ENCODE peak calls at places on chromosome 16, in eight cellular contexts. I is AG09319, Z is IMR-90, X is A549, L is fibroblast of lung, J is fibroblast of the aortic adventitia, O is coronary artery, P is lower leg skin. Y is an unnamed sample.

GRCh38 chr16:3020604-3021448 is 658 bp downstream of the TNFRSF12A start:
- DNase-seq in I (peak; percentile 70), Z (peak; percentile 89), X (peak; percentile 81), L (peak; percentile 85), J (peak; percentile 81), O (peak; percentile 94), P (peak; percentile 53), Y (no peak)

GRCh38 chr16:78902291-78902690 is 698.2 kb downstream of the MAF start:
- DNase-seq in I (no peak), Z (no peak), X (no peak), L (no peak), J (no peak), O (no peak), P (no peak), Y (no peak)

GRCh38 chr16:16083421-16084156 is 134.2 kb downstream of the ABCC1 start:
- DNase-seq in I (no peak), Z (peak; percentile 61), X (peak; percentile 20), L (peak; percentile 55), J (peak; percentile 32), O (no peak), P (no peak), Y (no peak)

GRCh38 chr16:7791191-7791590 is 458.5 kb downstream of the RBFOX1 start:
- DNase-seq in I (no peak), Z (no peak), X (no peak), L (no peak), J (no peak), O (no peak), P (no peak), Y (no peak)

GRCh38 chr16:88347656-88348376 is 34.9 kb upstream of the ZNF469 start:
- DNase-seq in I (no peak), Z (no peak), X (no peak), L (no peak), J (no peak), O (no peak), P (no peak), Y (no peak)

GRCh38 chr16:17331071-17331521 is 139.7 kb downstream of the XYLT1 start:
- DNase-seq in I (peak; percentile 63), Z (no peak), X (no peak), L (peak; percentile 35), J (peak; percentile 88), O (peak; percentile 88), P (peak; percentile 76), Y (no peak)

GRCh38 chr16:29810699-29811169 is 1.3 kb upstream of the PRRT2 start:
- DNase-seq in I (no peak), Z (no peak), X (no peak), L (no peak), J (no peak), O (no peak), P (no peak), Y (no peak)

GRCh38 chr16:85157813-85158701 is 45.8 kb upstream of the CIBAR2 start:
- DNase-seq in I (no peak), Z (no peak), X (no peak), L (no peak), J (no peak), O (no peak), P (no peak), Y (no peak)

GRCh38 chr16:53034306-53034705 is 18.4 kb downstream of the CHD9NB start:
- DNase-seq in I (no peak), Z (peak; percentile 52), X (no peak), L (no peak), J (no peak), O (no peak), P (no peak), Y (no peak)

GRCh38 chr16:76729525-76729924 is 452.3 kb downstream of the CNTNAP4 start:
- DNase-seq in I (no peak), Z (no peak), X (no peak), L (peak; percentile 10), J (no peak), O (no peak), P (no peak), Y (no peak)

GRCh38 chr16:27174007-27174406 is 29.3 kb upstream of the KDM8 start:
- DNase-seq in I (no peak), Z (no peak), X (no peak), L (no peak), J (no peak), O (no peak), P (no peak), Y (no peak)

GRCh38 chr16:2362218-2362617 is 21.7 kb upstream of the ABCA3 start:
- DNase-seq in I (no peak), Z (no peak), X (no peak), L (no peak), J (no peak), O (no peak), P (no peak), Y (no peak)

GRCh38 chr16:64440421-64440831 is 681.4 kb downstream of the CDH11 start:
- DNase-seq in I (peak; percentile 96), Z (peak; percentile 99), X (no peak), L (peak; percentile 98), J (peak; percentile 98), O (no peak), P (peak; percentile 24), Y (no peak)

GRCh38 chr16:8935989-8936388 is 27.7 kb downstream of the USP7 start:
- DNase-seq in I (no peak), Z (no peak), X (no peak), L (no peak), J (no peak), O (no peak), P (no peak), Y (no peak)

GRCh38 chr16:28555593-28555992 is 1.9 kb downstream of the SGF29 start:
- DNase-seq in I (no peak), Z (no peak), X (no peak), L (no peak), J (no peak), O (no peak), P (no peak), Y (no peak)

GRCh38 chr16:28549301-28549899 is 4.3 kb upstream of the SGF29 start:
- DNase-seq in I (no peak), Z (peak; percentile 53), X (peak; percentile 45), L (peak; percentile 69), J (peak; percentile 66), O (no peak), P (no peak), Y (no peak)

GRCh38 chr16:28556914-28557320 is 3.2 kb downstream of the SGF29 start:
- DNase-seq in I (no peak), Z (no peak), X (no peak), L (no peak), J (no peak), O (no peak), P (no peak), Y (no peak)

GRCh38 chr16:28554634-28555423 is 1.1 kb downstream of the SGF29 start:
- DNase-seq in I (no peak), Z (no peak), X (no peak), L (no peak), J (peak; percentile 11), O (no peak), P (no peak), Y (no peak)

DNA sequence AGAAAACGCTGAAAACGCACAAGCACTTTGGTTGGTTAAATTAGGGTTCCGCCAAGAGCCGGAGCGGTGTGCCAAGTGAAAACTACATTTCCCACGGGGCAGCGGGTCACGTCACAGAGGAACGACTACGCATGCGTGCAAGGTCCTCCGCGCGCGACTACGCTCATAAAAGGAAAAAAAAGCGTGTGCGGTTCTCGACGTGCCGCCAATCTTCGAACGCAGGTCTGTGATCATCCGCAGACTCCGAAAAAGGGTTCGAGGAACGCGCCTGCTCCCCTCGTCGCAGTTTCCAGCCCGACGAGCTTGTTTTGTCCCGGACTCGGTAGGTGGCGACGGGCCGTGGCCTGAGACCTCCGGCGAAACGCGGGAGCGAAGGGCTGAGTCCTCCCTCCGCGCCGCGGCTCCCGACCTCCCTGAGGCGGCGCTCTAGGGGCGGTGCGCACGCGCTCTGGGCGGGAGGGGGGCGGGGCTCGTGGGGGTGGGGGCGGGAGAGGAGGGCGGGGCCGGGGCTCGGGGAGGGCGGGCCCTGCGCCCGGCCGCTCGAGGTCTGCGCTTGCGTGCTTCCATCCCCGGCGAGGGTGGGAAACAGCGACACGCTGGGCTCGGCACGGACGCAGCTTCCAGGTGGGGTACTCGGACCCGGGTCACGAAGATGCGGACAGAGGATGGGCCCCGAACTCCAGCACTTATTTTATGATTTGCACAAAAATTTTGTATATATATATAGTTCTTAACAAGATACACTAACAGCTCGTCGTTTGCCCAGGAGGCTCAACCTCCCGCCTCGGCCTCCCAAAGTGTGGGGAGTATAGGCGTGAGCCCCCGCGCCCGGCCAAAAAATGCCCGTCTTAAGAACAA is at the start of gene SGF29:
- DNase-seq in I (peak; percentile 81), Z (peak; percentile 89), X (peak; percentile 90), L (peak; percentile 95), J (peak; percentile 96), O (peak; percentile 93), P (peak; percentile 92), Y (peak; percentile 80)
- TF ChIP-seq CTCF in I (peak; percentile 24), Z (peak; percentile 32), X (peak; percentile 41), L (peak; percentile 25), J (peak; percentile 21), O (no peak), P (no peak), Y (no peak)

GRCh38 chr16:49608801-49609200 is 235.2 kb downstream of the C16orf78 start:
- DNase-seq in I (no peak), Z (peak; percentile 61), X (no peak), L (peak; percentile 75), J (peak; percentile 74), O (peak; percentile 45), P (no peak), Y (no peak)
- TF ChIP-seq CTCF in I (peak; percentile 77), Z (peak; percentile 69), X (no peak), L (peak; percentile 88), J (peak; percentile 87), O (no peak), P (no peak), Y (peak; percentile 52)

DNA sequence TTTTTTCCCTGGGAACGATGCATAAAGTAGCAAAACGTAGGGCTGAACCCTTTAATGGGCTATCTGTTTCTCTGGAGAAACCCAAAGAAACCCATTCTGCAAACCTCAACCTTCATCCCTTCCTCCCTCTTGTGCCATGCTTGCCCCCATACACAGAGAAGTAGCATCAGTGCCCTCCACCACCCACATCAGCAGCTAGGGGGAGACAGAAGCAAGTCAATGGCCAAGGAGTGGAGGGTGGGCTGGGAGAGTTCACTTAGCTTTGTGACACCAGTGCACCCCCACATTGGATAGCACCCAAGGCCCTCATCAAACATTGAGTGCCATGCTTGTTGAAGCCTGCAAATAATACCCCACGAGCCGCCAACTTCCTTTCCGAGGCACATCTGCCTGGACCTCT is 282.4 kb downstream of the ABCC12 start:
- DNase-seq in I (no peak), Z (no peak), X (no peak), L (no peak), J (no peak), O (no peak), P (no peak), Y (no peak)
- TF ChIP-seq CTCF in I (peak; percentile 14), Z (peak; percentile 15), X (no peak), L (peak; percentile 16), J (peak; percentile 25), O (no peak), P (no peak), Y (peak; percentile 41)

DNA sequence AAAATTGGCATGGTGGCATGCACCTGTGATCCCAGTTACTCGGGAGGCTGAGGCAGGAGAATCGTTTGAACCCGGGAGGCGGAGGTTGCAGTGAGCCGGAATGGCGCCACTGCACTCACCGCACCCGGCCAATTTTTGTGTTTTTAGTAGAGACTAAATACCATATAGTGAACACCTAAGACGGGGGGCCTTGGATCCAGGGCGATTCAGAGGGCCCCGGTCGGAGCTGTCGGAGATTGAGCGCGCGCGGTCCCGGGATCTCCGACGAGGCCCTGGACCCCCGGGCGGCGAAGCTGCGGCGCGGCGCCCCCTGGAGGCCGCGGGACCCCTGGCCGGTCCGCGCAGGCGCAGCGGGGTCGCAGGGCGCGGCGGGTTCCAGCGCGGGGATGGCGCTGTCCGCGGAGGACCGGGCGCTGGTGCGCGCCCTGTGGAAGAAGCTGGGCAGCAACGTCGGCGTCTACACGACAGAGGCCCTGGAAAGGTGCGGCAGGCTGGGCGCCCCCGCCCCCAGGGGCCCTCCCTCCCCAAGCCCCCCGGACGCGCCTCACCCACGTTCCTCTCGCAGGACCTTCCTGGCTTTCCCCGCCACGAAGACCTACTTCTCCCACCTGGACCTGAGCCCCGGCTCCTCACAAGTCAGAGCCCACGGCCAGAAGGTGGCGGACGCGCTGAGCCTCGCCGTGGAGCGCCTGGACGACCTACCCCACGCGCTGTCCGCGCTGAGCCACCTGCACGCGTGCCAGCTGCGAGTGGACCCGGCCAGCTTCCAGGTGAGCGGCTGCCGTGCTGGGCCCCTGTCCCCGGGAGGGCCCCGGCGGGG is at the start of gene HBQ1:
- DNase-seq in I (no peak), Z (no peak), X (peak; percentile 73), L (no peak), J (no peak), O (no peak), P (no peak), Y (peak; percentile 75)
- TF ChIP-seq CTCF in I (no peak), Z (peak; percentile 71), X (peak; percentile 85), L (peak; percentile 10), J (peak; percentile 18), O (no peak), P (no peak), Y (peak; percentile 71)

Y was measured in neural crest cell.